ENCODE peak calls at places on chromosomes 2 and 18, in eight cellular contexts. F is mucosa of gallbladder; H is fibroblast of pulmonary artery; I is LHCN-M2; T is AML-193; A is CD8-positive, alpha-beta memory T cell; W is NCI-H1092 treated with DMSO at 0.1 percent for 48 hours; C is nephron progenitor cell. O is an unnamed sample.

GRCh38 chr2:101473911-101474751 is 781 bp downstream of the RFX8 start:
- DNase-seq in C (peak), A (no peak), H (peak), F (peak), T (peak), W (no peak), I (peak), O (no peak)

GRCh38 chr18:50143295-50143694 is 51.7 kb downstream of the MYO5B start:
- DNase-seq in I (no peak), T (no peak), W (no peak), C (no peak), F (no peak), A (no peak), H (no peak), O (no peak)

GRCh38 chr2:43879261-43879660 is 40.5 kb downstream of the ABCG8 start:
- DNase-seq in T (no peak), C (no peak), W (no peak), A (no peak), F (no peak), H (no peak), I (peak), O (no peak)

GRCh38 chr2:10972683-10973433 is 61.1 kb downstream of the KCNF1 start:
- DNase-seq in C (no peak), H (no peak), F (no peak), I (no peak), W (no peak), A (no peak), T (no peak), O (no peak)

GRCh38 chr2:175576270-175576669 is 394.8 kb upstream of the ATP5MC3 start:
- DNase-seq in A (no peak), H (no peak), T (no peak), W (no peak), I (no peak), F (no peak), C (no peak), O (no peak)

GRCh38 chr2:46855805-46856204 is 59.8 kb downstream of the MCFD2 start:
- DNase-seq in H (peak), I (no peak), C (no peak), F (no peak), T (no peak), A (no peak), W (no peak), O (no peak)

GRCh38 chr2:235543851-235544686 is 50.2 kb downstream of the AGAP1 start:
- DNase-seq in W (no peak), H (no peak), F (no peak), C (no peak), I (no peak), T (no peak), A (no peak), O (no peak)

GRCh38 chr2:181005809-181006208 is 25.4 kb downstream of the UBE2E3 start:
- DNase-seq in C (no peak), T (no peak), W (no peak), A (no peak), I (no peak), F (no peak), H (no peak), O (no peak)

GRCh38 chr2:46270384-46270783 is 26.8 kb upstream of the EPAS1 start:
- DNase-seq in F (no peak), T (no peak), W (no peak), A (no peak), I (no peak), H (no peak), C (no peak), O (no peak)

GRCh38 chr18:77106331-77106730 is 26.3 kb downstream of the MBP start:
- DNase-seq in H (peak), C (no peak), A (peak), I (no peak), F (no peak), W (no peak), T (no peak), O (no peak)

GRCh38 chr2:8918412-8918811 is 81.0 kb upstream of the KIDINS220 start:
- DNase-seq in W (no peak), F (no peak), H (no peak), T (no peak), A (no peak), I (no peak), C (no peak), O (no peak)

GRCh38 chr18:2656237-2657042 is 914 bp downstream of the SMCHD1 start:
- DNase-seq in C (peak), A (peak), H (peak), I (peak), T (peak), W (peak), F (peak), O (peak)

GRCh38 chr2:174546519-174547506 is 50.8 kb downstream of the WIPF1 start:
- DNase-seq in W (peak), F (no peak), A (no peak), T (peak), I (peak), H (peak), C (no peak), O (peak)

GRCh38 chr2:38246105-38246504 is 131.0 kb downstream of the ATL2 start:
- DNase-seq in A (no peak), H (no peak), I (no peak), T (no peak), F (no peak), W (no peak), C (no peak), O (no peak)

GRCh38 chr2:222883420-222883819 is 22.6 kb downstream of the ACSL3 start:
- DNase-seq in C (no peak), T (no peak), A (no peak), W (no peak), F (no peak), H (peak), I (no peak), O (no peak)

O was measured in COR-L47.